ENCODE peak calls at places on chromosome 1, in eight cellular contexts. Y is AG04450, M is cardiac muscle cell, L is tibial artery, K is PC-3, E is A549, S is fibroblast of pulmonary artery, I is ovary. G is an unnamed sample.

GRCh38 chr1:247386217-247386616 is 29.8 kb upstream of the NLRP3 start:
- DNase-seq in M (no peak), S (no peak), E (no peak), I (no peak), L (no peak), K (no peak), Y (no peak), G (no peak)

GRCh38 chr1:113871597-113872113 is at the start of gene PTPN22:
- DNase-seq in Y (peak; percentile 16), K (peak; percentile 57), M (peak; percentile 76), I (no peak), L (no peak), E (no peak), S (peak; percentile 71), G (peak; percentile 42)

GRCh38 chr1:212218911-212219310 is 66.3 kb upstream of the PPP2R5A start:
- DNase-seq in I (no peak), E (no peak), K (no peak), S (peak; percentile 54), Y (peak; percentile 77), L (no peak), M (peak; percentile 85), G (peak; percentile 86)

GRCh38 chr1:162224267-162224666 is 152.4 kb downstream of the SPATA46 start:
- DNase-seq in L (no peak), E (no peak), S (no peak), M (no peak), Y (no peak), K (peak; percentile 15), I (no peak), G (no peak)

GRCh38 chr1:52798331-52798730 is 44.2 kb upstream of the ZYG11A start:
- DNase-seq in Y (no peak), E (no peak), L (no peak), M (no peak), I (no peak), K (no peak), S (no peak), G (peak; percentile 5)

GRCh38 chr1:243447844-243448243 is 192.0 kb downstream of the SDCCAG8 start:
- DNase-seq in S (no peak), K (no peak), M (no peak), L (no peak), Y (no peak), I (no peak), E (no peak), G (no peak)

GRCh38 chr1:210464519-210465039 is 135.9 kb downstream of the HHAT start:
- DNase-seq in K (peak; percentile 78), I (no peak), L (no peak), Y (no peak), M (no peak), E (peak; percentile 5), S (no peak), G (peak; percentile 44)

GRCh38 chr1:98792123-98792522 is 130.6 kb downstream of the SNX7 start:
- DNase-seq in I (no peak), E (no peak), K (peak; percentile 51), M (peak; percentile 2), Y (no peak), L (no peak), S (peak; percentile 3), G (peak; percentile 44)

GRCh38 chr1:50132495-50132894 is 23.8 kb downstream of the ELAVL4 start:
- DNase-seq in I (no peak), E (no peak), L (no peak), Y (no peak), M (no peak), K (no peak), S (no peak), G (no peak)

GRCh38 chr1:232123775-232124659 is 497.4 kb downstream of the DISC1 start:
- DNase-seq in L (no peak), S (peak; percentile 50), M (peak; percentile 34), E (no peak), Y (no peak), I (no peak), K (peak; percentile 12), G (peak; percentile 21)

GRCh38 chr1:167791281-167792209 is 69.8 kb downstream of the MPZL1 start:
- DNase-seq in S (peak; percentile 95), L (no peak), I (peak; percentile 51), M (peak; percentile 91), Y (peak; percentile 98), K (no peak), E (peak; percentile 12), G (peak; percentile 97)

GRCh38 chr1:241499910-241500309 is 19.6 kb downstream of the FH start:
- DNase-seq in L (no peak), I (no peak), Y (peak; percentile 16), E (peak; percentile 52), K (peak; percentile 82), M (peak; percentile 58), S (peak; percentile 71), G (peak; percentile 37)

GRCh38 chr1:32101233-32101681 is 6.6 kb upstream of the KPNA6 start:
- DNase-seq in E (no peak), M (peak; percentile 56), L (no peak), I (no peak), S (peak; percentile 55), Y (no peak), K (peak; percentile 73), G (peak; percentile 78)

GRCh38 chr1:173411835-173412742 is 65.0 kb upstream of the PRDX6 start:
- DNase-seq in E (peak; percentile 29), K (peak; percentile 88), S (peak; percentile 75), L (no peak), I (peak; percentile 50), M (peak; percentile 81), Y (no peak), G (peak; percentile 93)

GRCh38 chr1:119903443-119903835 is 7.1 kb upstream of the ADAM30 start:
- DNase-seq in K (peak; percentile 53), I (no peak), E (no peak), Y (no peak), M (no peak), L (no peak), S (no peak), G (no peak)

GRCh38 chr1:230215529-230215928 is 148.5 kb downstream of the GALNT2 start:
- DNase-seq in I (no peak), M (no peak), K (no peak), L (no peak), S (no peak), Y (no peak), E (no peak), G (peak; percentile 81)

GRCh38 chr1:12338793-12339192 is 109.0 kb downstream of the VPS13D start:
- DNase-seq in M (no peak), E (no peak), I (no peak), L (no peak), S (no peak), K (no peak), Y (no peak), G (peak; percentile 20)

GRCh38 chr1:17012775-17013501 is 1.2 kb upstream of the ATP13A2 start:
- DNase-seq in S (peak; percentile 25), I (no peak), K (no peak), L (no peak), E (no peak), Y (no peak), M (peak; percentile 50), G (no peak)

GRCh38 chr1:97337250-97338030 is 583.4 kb downstream of the DPYD start:
- DNase-seq in M (no peak), L (no peak), Y (no peak), K (peak; percentile 49), E (no peak), I (no peak), S (peak; percentile 26), G (no peak)

GRCh38 chr1:163174524-163175437 is 27.9 kb downstream of the RGS5 start:
- DNase-seq in I (peak; percentile 23), Y (peak; percentile 29), L (peak; percentile 79), K (peak; percentile 85), E (peak; percentile 48), M (peak; percentile 85), S (peak; percentile 87), G (peak; percentile 72)

GRCh38 chr1:49408346-49408745 is 615.4 kb downstream of the AGBL4 start:
- DNase-seq in I (no peak), K (peak; percentile 57), S (no peak), M (no peak), L (no peak), E (no peak), Y (no peak), G (no peak)

DNA sequence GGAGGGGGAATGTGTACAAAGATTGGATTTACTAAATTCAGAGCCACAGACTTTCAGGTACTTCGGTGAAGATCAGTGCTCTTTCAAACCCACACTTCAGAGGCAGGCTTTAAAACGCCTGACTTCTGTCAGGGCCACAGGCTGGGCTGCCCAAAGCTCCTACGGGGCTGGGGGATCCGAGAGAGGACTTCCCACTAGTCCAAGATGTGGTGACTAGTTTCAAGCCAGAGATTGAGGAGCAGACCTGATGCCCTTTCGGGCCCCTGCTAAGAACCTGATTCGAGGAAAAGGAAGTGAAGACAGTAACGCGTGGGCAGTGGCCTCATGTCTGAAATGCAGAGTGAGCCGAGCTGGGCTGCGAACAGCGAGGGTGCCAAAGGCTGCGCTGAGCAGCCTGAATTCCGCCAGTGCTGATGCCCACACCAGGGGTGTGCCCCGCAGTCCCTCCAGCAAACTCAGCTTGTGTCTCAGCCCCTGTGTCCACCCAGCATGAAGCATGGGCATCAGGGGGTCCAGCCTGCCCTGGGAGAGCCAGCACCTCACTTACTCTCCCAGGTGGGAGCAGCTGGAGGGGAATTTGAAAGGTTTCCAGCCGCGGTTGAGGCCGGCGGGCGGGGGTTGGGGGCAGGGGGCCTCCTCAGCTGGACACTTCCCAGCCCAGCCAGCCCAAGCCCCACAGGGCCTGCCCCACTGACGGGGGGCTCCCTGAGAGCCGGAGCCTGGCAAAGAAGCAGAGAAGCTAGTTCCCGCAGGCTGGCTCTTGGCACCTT is 36.3 kb downstream of the KIAA1614 start:
- DNase-seq in Y (no peak), M (peak; percentile 22), S (peak; percentile 20), L (no peak), I (no peak), E (no peak), K (no peak), G (no peak)
- TF ChIP-seq CTCF in Y (no peak), M (no peak), S (no peak), L (no peak), I (no peak), E (no peak), K (no peak), G (no peak)

GRCh38 chr1:27092888-27093287 is 62.0 kb downstream of the SLC9A1 start:
- DNase-seq in E (no peak), S (no peak), K (no peak), L (no peak), M (no peak), Y (no peak), I (no peak), G (no peak)
- H3K4me3 ChIP-seq in E (no peak overlapping the region), S (no peak overlapping the region), K (no peak overlapping the region), L (no peak overlapping the region), M (no peak overlapping the region), Y (no peak overlapping the region), I (no peak overlapping the region), G (no peak overlapping the region)

GRCh38 chr1:28540651-28541050 is 12.2 kb upstream of the TRNAU1AP start:
- DNase-seq in Y (no peak), M (no peak), E (no peak), L (no peak), I (no peak), K (peak; percentile 46), S (no peak), G (no peak)
- TF ChIP-seq CTCF in Y (peak; percentile 9), M (no peak), E (no peak), L (no peak), I (no peak), K (peak; percentile 59), S (peak; percentile 5), G (peak; percentile 22)

DNA sequence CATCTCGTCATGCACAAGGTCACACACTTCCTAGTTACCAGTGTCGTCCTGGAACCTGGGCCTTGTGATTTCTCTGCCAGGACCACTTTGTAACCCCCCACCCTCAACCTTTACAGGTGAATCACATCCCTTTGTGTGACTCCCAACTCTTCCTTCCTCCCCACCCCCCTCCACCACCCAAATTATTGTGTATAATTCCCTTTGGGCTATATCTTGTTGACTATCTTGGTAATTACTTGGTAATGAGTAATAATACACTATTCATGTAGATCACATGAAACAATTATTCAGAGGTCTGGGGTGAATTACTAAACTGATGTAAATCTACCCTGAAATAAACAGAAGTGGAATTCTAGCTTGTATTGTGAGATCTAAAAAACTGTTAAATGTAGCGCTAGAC is 1.7 kb downstream of the KCNK1 start:
- DNase-seq in Y (no peak), I (no peak), L (no peak), S (no peak), E (no peak), K (peak; percentile 54), M (no peak), G (no peak)
- H3K4me3 ChIP-seq in Y (no peak overlapping the region), I (peak overlapping the region; percentile 49), L (no peak overlapping the region), S (no peak overlapping the region), E (no peak overlapping the region), K (peak overlapping the region; percentile 90), M (peak overlapping the region; percentile 61), G (no peak overlapping the region)

G was measured in fibroblast of villous mesenchyme.